ENCODE peak calls at places on chromosomes 11 and 22, in four cellular contexts. I is Peyer's patch; K is CD8-positive, alpha-beta memory T cell; W is HCT116. M is an unnamed sample.

GRCh38 chr11:71251159-71251721 is 1.1 kb downstream of the SHANK2 start:
- DNase-seq in W (no peak), I (no peak), K (no peak), M (no peak)

GRCh38 chr22:46055176-46055850 is 78.4 kb upstream of the WNT7B start:
- DNase-seq in W (no peak), K (no peak), I (peak), M (peak)

GRCh38 chr11:28140689-28141455 is 32.7 kb downstream of the METTL15 start:
- DNase-seq in I (no peak), W (peak), K (no peak), M (no peak)

GRCh38 chr22:36467946-36468345 is 13.5 kb downstream of the TXN2 start:
- DNase-seq in W (peak), K (no peak), I (no peak), M (peak)

GRCh38 chr11:72773291-72773690 is 20.6 kb downstream of the STARD10 start:
- DNase-seq in K (no peak), W (no peak), I (no peak), M (peak)

GRCh38 chr22:17920145-17920605 is 104.2 kb downstream of the MICAL3 start:
- DNase-seq in K (no peak), I (peak), W (no peak), M (peak)

GRCh38 chr22:27124336-27125023 is 467.1 kb downstream of the MIAT start:
- DNase-seq in K (no peak), W (no peak), I (no peak), M (no peak)

GRCh38 chr11:126484266-126484665 is 128.8 kb downstream of the ST3GAL4 start:
- DNase-seq in I (no peak), K (no peak), W (no peak), M (peak)

GRCh38 chr11:10307022-10307410 is 2.1 kb downstream of the ADM start:
- DNase-seq in K (no peak), W (no peak), I (no peak), M (no peak)

GRCh38 chr11:93041682-93042081 is 72.2 kb downstream of the MTNR1B start:
- DNase-seq in I (no peak), W (no peak), K (no peak), M (no peak)

GRCh38 chr22:17980013-17980510 is 44.3 kb downstream of the MICAL3 start:
- DNase-seq in K (no peak), I (no peak), W (no peak), M (no peak)

GRCh38 chr11:114171257-114172054 is 111.9 kb downstream of the ZBTB16 start:
- DNase-seq in K (no peak), I (peak), W (no peak), M (no peak)

GRCh38 chr11:96307748-96308133 is 35.3 kb downstream of the MAML2 start:
- DNase-seq in K (no peak), W (peak), I (no peak), M (peak)

GRCh38 chr11:47915407-47916137 is 64.8 kb upstream of the PTPRJ start:
- DNase-seq in I (peak), K (no peak), W (no peak), M (no peak)

GRCh38 chr11:2186669-2187266 is 15.2 kb upstream of the TH start:
- DNase-seq in I (no peak), K (no peak), W (peak), M (no peak)

GRCh38 chr11:47983464-47984397 is 3.4 kb downstream of the PTPRJ start:
- DNase-seq in W (no peak), I (no peak), K (no peak), M (peak)

GRCh38 chr22:46050451-46050845 is 73.5 kb upstream of the WNT7B start:
- DNase-seq in I (peak), K (no peak), W (no peak), M (no peak)

GRCh38 chr11:26971961-26972360 is 22.0 kb upstream of the FIBIN start:
- DNase-seq in I (no peak), W (no peak), K (no peak), M (peak)

GRCh38 chr22:48680601-48681000 is 1147.1 kb downstream of the BRD1 start:
- DNase-seq in K (no peak), W (no peak), I (no peak), M (no peak)

GRCh38 chr11:103807806-103808205 is 228.6 kb upstream of the DDI1 start:
- DNase-seq in K (no peak), I (no peak), W (no peak), M (no peak)

GRCh38 chr22:31048570-31048969 is 32.5 kb upstream of the SMTN start:
- DNase-seq in W (no peak), I (no peak), K (no peak), M (no peak)

GRCh38 chr11:72703281-72704008 is 29.2 kb upstream of the PDE2A start:
- DNase-seq in K (no peak), I (no peak), W (no peak), M (peak)

GRCh38 chr22:45224331-45224730 is 16.4 kb downstream of the KIAA0930 start:
- DNase-seq in I (no peak), W (no peak), K (no peak), M (no peak)

GRCh38 chr11:8488395-8488794 is 105.6 kb downstream of the STK33 start:
- DNase-seq in I (no peak), W (no peak), K (no peak), M (no peak)

DNA sequence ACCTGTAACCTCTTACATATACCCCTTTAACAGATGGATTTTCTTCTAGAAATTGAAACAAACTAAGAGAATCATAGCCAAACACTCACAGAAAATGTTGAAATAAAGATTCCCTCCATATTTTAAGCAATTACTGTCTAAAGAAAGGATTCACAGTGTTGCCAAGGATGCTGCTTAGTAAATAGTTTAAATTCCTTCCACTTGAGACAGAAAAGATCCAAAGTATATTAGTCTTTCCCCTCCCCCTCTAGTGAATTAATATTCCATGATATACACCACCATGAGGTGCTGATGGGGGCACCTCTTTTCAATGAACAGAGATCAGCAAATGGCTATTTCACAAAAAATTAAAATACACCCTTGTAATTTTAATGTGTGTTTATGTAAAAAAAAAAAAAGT is 186.8 kb downstream of the SOX6 start:
- DNase-seq in K (no peak), I (no peak), W (no peak), M (no peak)
- H3K4me3 ChIP-seq in K (no peak), I (no peak), W (no peak), M (no peak)

DNA sequence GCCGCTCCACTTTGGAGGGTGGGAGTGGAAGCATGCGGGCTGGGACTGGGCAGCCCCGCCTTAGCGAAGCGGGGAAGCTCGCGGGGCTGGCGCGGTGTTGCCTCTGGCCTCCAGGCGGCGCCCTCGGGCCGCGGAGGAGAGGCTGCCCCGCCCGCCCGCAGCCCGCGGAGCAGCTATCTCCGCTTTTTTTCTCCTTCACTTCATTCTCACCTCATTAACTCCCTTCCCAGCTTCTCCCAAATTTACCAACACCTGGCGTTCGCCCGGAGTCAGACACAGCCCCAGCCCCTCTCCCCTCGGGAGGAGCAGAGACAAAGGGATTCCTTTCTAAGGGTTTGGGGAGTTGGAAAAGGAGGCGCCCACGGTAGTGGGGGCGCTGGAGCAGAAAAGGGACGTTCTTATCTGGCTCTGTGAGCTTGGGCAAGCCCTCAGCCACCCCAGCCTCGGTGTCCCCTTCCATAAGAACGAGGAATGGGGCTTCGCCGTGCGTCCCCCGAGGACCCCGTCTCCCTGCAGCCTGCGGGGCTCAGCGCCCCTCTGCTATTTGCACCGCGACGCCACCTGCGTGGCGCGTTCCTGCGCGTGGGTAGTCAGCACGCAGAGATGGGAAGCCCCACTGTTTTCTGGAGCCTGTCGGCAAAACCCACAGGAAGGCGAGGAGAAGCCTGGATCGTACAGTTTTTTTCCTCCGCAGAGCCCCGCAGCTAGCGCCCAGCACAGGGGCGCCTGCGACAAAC is 1.5 kb upstream of the WNT11 start:
- DNase-seq in I (peak), K (peak), W (peak), M (peak)
- H3K4me3 ChIP-seq in I (peak), K (peak), W (peak), M (peak)

GRCh38 chr11:66063900-66064299 is 6.2 kb upstream of the PACS1 start:
- DNase-seq in K (no peak), W (no peak), I (no peak), M (no peak)
- H3K4me3 ChIP-seq in K (no peak), W (no peak), I (no peak), M (no peak)

DNA sequence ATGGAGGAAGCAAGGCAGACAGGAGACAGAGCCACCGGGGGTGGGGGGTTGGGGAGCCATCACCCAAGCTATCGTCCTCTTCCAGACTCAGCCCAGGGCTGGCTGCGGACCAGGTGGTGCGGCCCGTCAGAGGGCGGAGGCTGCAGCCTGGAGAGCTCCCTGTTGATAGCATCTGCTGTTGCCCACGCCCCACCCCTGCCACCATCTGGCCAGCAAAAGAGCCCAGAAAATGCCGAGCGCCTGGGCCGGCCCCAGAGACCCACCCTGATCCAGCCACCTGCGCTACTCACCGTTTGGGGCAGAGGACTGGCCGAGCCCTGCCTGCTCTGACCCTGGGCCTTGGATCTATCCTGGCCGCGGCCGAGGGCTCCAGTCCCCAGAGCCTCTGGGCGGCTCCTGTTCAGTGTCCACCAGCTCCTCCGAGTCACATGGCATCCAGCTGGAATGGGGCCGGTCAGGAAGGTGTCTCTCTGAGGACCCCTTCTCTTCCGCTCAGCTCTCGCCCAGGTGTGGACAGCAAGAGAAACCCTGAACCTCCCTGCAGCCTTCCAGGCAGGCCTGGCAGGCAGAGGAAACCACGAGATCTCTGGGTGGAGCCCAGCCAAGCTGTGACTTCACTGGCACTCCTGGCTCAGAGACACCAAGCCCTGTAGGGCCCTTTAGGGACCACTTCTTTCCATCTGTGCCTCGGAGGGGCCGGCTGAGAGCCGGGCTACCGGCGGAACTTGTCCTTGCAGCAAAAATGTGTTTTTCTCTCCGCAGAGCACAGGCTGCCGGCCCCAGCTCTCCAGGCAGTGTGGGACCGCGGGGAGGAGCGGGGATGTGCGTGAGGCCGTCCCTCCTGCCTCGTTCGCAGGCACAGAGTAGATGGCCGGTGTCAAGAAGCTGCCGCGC is at the start of gene MRGPRE:
- DNase-seq in K (no peak), I (peak), W (no peak), M (no peak)
- H3K4me3 ChIP-seq in K (no peak), I (no peak), W (no peak), M (no peak)

DNA sequence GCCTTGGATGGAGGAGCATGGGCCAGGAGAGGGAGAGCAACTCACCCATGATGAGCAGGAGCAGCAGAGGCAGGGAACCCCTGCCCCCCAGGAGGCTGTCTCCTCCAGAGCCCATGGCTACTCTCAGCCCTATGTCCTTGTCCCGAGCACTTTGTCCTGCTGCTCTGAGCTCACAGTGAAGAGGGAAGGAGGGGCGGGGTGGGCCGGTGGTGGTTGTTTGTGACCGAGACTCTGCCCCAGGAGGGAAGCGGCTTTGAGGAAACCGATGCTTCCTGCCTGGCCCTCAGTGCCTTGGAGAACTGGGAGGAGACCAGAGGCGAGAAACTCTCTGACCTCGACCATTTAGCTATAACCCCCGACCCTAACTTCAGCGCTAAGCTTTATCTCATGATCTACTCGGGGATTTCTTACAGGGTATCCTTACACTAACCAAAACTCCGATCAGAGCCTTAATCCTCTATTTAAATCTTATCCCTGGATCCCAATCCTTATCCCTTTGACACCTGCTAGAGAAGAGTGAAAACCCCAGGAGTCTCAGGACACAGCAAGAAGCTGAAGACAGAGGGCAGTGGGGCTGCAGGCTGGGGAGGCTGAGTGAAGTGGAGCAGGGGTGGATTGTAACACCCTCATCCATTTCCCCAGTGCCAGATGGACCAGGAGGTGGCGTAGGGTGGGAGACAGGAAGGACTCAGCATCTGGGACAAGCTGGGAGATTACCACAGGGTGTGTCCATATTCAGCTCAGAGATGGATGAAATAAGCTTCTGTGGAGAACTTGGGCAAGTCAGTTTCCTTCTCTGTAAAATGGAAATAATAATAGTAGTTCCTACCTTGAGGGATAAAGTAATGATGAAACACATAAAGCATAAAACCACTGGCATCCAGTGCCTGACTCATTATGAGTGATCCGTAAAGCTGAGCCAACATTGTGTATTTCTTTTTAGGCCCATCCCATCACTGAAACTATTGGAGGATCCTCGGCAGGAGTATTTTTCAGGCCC is at the start of gene ROBO4:
- DNase-seq in I (no peak), W (peak), K (no peak), M (peak)
- H3K4me3 ChIP-seq in I (no peak), W (no peak), K (no peak), M (no peak)

DNA sequence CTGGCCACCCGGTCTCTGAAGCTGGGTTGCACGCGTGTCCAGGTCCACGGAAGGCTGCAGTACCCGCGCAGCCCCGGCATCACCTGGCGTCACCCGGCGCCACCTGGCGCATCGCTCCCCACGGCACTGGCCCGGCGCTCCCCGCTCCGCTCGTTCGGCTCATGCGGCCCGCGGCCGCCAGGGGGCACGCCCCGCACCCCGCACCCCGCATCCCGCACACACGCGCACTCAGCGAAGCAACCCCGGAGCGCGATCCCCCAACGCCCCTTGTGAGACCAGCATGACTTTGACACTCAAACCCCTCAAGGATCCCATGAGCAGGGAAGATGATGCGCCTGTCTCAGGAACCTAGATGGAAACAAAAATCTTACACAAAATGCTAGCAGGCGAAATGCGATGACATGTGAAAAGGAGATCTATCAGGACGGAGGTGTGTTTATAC is 11.9 kb downstream of the B3GNT6 start:
- DNase-seq in W (peak), I (peak), K (peak), M (no peak)
- H3K4me3 ChIP-seq in W (peak), I (no peak), K (no peak), M (no peak)

GRCh38 chr22:39039306-39040126 is 1.1 kb upstream of the APOBEC3F start:
- DNase-seq in I (no peak), W (no peak), K (no peak), M (no peak)
- H3K4me3 ChIP-seq in I (no peak), W (peak), K (no peak), M (no peak)